ENCODE peak calls at places on chromosomes 7 and 10, in nine cellular contexts. One of them, this sample, is unnamed.

GRCh38 chr10:76113952-76114351 is 682.5 kb downstream of the LRMDA start:
- DNase-seq in colonic mucosa: no peak
- DNase-seq in HCT116: no peak
- DNase-seq in IMR-90: no peak
- DNase-seq in HepG2: peak; percentile 23
- DNase-seq in thoracic aorta: no peak
- DNase-seq in dorsolateral prefrontal cortex: no peak
- DNase-seq in CD8-positive, alpha-beta T cell: no peak
- DNase-seq in GM12878: no peak
- DNase-seq in this sample: no peak

GRCh38 chr10:49178489-49179471 is 9.4 kb downstream of the TMEM273 start:
- DNase-seq in HCT116: no peak
- DNase-seq in GM12878: no peak
- DNase-seq in colonic mucosa: no peak
- DNase-seq in dorsolateral prefrontal cortex: no peak
- DNase-seq in CD8-positive, alpha-beta T cell: no peak
- DNase-seq in thoracic aorta: no peak
- DNase-seq in IMR-90: no peak
- DNase-seq in HepG2: no peak
- DNase-seq in this sample: no peak

GRCh38 chr7:47635091-47636090 is 53.5 kb upstream of the TNS3 start:
- DNase-seq in colonic mucosa: peak; percentile 62
- DNase-seq in IMR-90: no peak
- DNase-seq in HepG2: peak; percentile 57
- DNase-seq in HCT116: no peak
- DNase-seq in dorsolateral prefrontal cortex: no peak
- DNase-seq in thoracic aorta: no peak
- DNase-seq in CD8-positive, alpha-beta T cell: no peak
- DNase-seq in GM12878: no peak
- DNase-seq in this sample: no peak

GRCh38 chr10:29621161-29621560 is 13.6 kb downstream of the SVIL start:
- DNase-seq in GM12878: no peak
- DNase-seq in CD8-positive, alpha-beta T cell: no peak
- DNase-seq in HCT116: no peak
- DNase-seq in HepG2: peak; percentile 47
- DNase-seq in colonic mucosa: no peak
- DNase-seq in thoracic aorta: no peak
- DNase-seq in dorsolateral prefrontal cortex: no peak
- DNase-seq in IMR-90: peak; percentile 19
- DNase-seq in this sample: no peak

GRCh38 chr10:29612657-29613056 is 22.1 kb downstream of the SVIL start:
- DNase-seq in CD8-positive, alpha-beta T cell: no peak
- DNase-seq in dorsolateral prefrontal cortex: no peak
- DNase-seq in thoracic aorta: no peak
- DNase-seq in IMR-90: no peak
- DNase-seq in colonic mucosa: no peak
- DNase-seq in HepG2: no peak
- DNase-seq in GM12878: no peak
- DNase-seq in HCT116: no peak
- DNase-seq in this sample: no peak

GRCh38 chr7:130611206-130611605 is 57.3 kb downstream of the COPG2 start:
- DNase-seq in GM12878: no peak
- DNase-seq in IMR-90: no peak
- DNase-seq in HepG2: no peak
- DNase-seq in colonic mucosa: no peak
- DNase-seq in dorsolateral prefrontal cortex: no peak
- DNase-seq in thoracic aorta: no peak
- DNase-seq in CD8-positive, alpha-beta T cell: no peak
- DNase-seq in HCT116: no peak
- DNase-seq in this sample: no peak

GRCh38 chr10:79018591-79019011 is 50.2 kb upstream of the ZMIZ1 start:
- DNase-seq in GM12878: no peak
- DNase-seq in dorsolateral prefrontal cortex: no peak
- DNase-seq in colonic mucosa: no peak
- DNase-seq in HepG2: no peak
- DNase-seq in IMR-90: peak; percentile 28
- DNase-seq in HCT116: no peak
- DNase-seq in CD8-positive, alpha-beta T cell: no peak
- DNase-seq in thoracic aorta: no peak
- DNase-seq in this sample: no peak

GRCh38 chr10:1683649-1684048 is 53.7 kb downstream of the ADARB2 start:
- DNase-seq in colonic mucosa: no peak
- DNase-seq in dorsolateral prefrontal cortex: no peak
- DNase-seq in thoracic aorta: no peak
- DNase-seq in HepG2: no peak
- DNase-seq in CD8-positive, alpha-beta T cell: no peak
- DNase-seq in GM12878: no peak
- DNase-seq in IMR-90: no peak
- DNase-seq in HCT116: no peak
- DNase-seq in this sample: no peak

GRCh38 chr7:95669513-95669912 is 73.2 kb upstream of the PDK4 start:
- DNase-seq in CD8-positive, alpha-beta T cell: no peak
- DNase-seq in GM12878: no peak
- DNase-seq in colonic mucosa: no peak
- DNase-seq in HCT116: no peak
- DNase-seq in HepG2: no peak
- DNase-seq in IMR-90: no peak
- DNase-seq in thoracic aorta: no peak
- DNase-seq in dorsolateral prefrontal cortex: no peak
- DNase-seq in this sample: no peak

GRCh38 chr7:81645435-81645834 is 124.4 kb downstream of the HGF start:
- DNase-seq in HCT116: no peak
- DNase-seq in IMR-90: no peak
- DNase-seq in HepG2: no peak
- DNase-seq in thoracic aorta: no peak
- DNase-seq in CD8-positive, alpha-beta T cell: no peak
- DNase-seq in dorsolateral prefrontal cortex: no peak
- DNase-seq in colonic mucosa: no peak
- DNase-seq in GM12878: no peak
- DNase-seq in this sample: no peak

GRCh38 chr7:152850420-152850819 is 90.9 kb downstream of the ACTR3B start:
- DNase-seq in thoracic aorta: no peak
- DNase-seq in HCT116: no peak
- DNase-seq in HepG2: no peak
- DNase-seq in CD8-positive, alpha-beta T cell: no peak
- DNase-seq in GM12878: no peak
- DNase-seq in colonic mucosa: no peak
- DNase-seq in dorsolateral prefrontal cortex: no peak
- DNase-seq in IMR-90: no peak
- DNase-seq in this sample: no peak

GRCh38 chr10:122151121-122151694 is 119.9 kb upstream of the BTBD16 start:
- DNase-seq in IMR-90: no peak
- DNase-seq in CD8-positive, alpha-beta T cell: no peak
- DNase-seq in colonic mucosa: no peak
- DNase-seq in GM12878: no peak
- DNase-seq in HCT116: no peak
- DNase-seq in HepG2: no peak
- DNase-seq in thoracic aorta: no peak
- DNase-seq in dorsolateral prefrontal cortex: no peak
- DNase-seq in this sample: no peak

GRCh38 chr7:32200593-32200992 is 130.4 kb upstream of the PDE1C start:
- DNase-seq in GM12878: no peak
- DNase-seq in CD8-positive, alpha-beta T cell: no peak
- DNase-seq in IMR-90: no peak
- DNase-seq in HCT116: no peak
- DNase-seq in thoracic aorta: no peak
- DNase-seq in colonic mucosa: no peak
- DNase-seq in dorsolateral prefrontal cortex: no peak
- DNase-seq in HepG2: no peak
- DNase-seq in this sample: no peak

GRCh38 chr10:85741626-85742300 is 624.8 kb downstream of the GRID1 start:
- DNase-seq in GM12878: peak; percentile 8
- DNase-seq in IMR-90: no peak
- DNase-seq in HCT116: no peak
- DNase-seq in colonic mucosa: no peak
- DNase-seq in HepG2: no peak
- DNase-seq in thoracic aorta: no peak
- DNase-seq in dorsolateral prefrontal cortex: no peak
- DNase-seq in CD8-positive, alpha-beta T cell: no peak
- DNase-seq in this sample: no peak

GRCh38 chr10:132889091-132889490 is 53.3 kb downstream of the CFAP46 start:
- DNase-seq in thoracic aorta: no peak
- DNase-seq in GM12878: no peak
- DNase-seq in colonic mucosa: no peak
- DNase-seq in IMR-90: peak; percentile 10
- DNase-seq in dorsolateral prefrontal cortex: peak; percentile 5
- DNase-seq in HepG2: no peak
- DNase-seq in CD8-positive, alpha-beta T cell: peak; percentile 0
- DNase-seq in HCT116: no peak
- DNase-seq in this sample: no peak

GRCh38 chr10:122703483-122704448 is 4.1 kb upstream of the C10orf120 start:
- DNase-seq in dorsolateral prefrontal cortex: peak; percentile 81
- DNase-seq in HepG2: peak; percentile 41
- DNase-seq in IMR-90: peak; percentile 35
- DNase-seq in colonic mucosa: peak; percentile 66
- DNase-seq in HCT116: peak; percentile 47
- DNase-seq in CD8-positive, alpha-beta T cell: peak; percentile 45
- DNase-seq in thoracic aorta: no peak
- DNase-seq in GM12878: no peak
- DNase-seq in this sample: peak; percentile 25

GRCh38 chr10:124221356-124222297 is 128.2 kb upstream of the CHST15 start:
- DNase-seq in HCT116: no peak
- DNase-seq in HepG2: no peak
- DNase-seq in colonic mucosa: no peak
- DNase-seq in IMR-90: no peak
- DNase-seq in dorsolateral prefrontal cortex: no peak
- DNase-seq in thoracic aorta: no peak
- DNase-seq in CD8-positive, alpha-beta T cell: no peak
- DNase-seq in GM12878: peak; percentile 83
- DNase-seq in this sample: peak; percentile 64

DNA sequence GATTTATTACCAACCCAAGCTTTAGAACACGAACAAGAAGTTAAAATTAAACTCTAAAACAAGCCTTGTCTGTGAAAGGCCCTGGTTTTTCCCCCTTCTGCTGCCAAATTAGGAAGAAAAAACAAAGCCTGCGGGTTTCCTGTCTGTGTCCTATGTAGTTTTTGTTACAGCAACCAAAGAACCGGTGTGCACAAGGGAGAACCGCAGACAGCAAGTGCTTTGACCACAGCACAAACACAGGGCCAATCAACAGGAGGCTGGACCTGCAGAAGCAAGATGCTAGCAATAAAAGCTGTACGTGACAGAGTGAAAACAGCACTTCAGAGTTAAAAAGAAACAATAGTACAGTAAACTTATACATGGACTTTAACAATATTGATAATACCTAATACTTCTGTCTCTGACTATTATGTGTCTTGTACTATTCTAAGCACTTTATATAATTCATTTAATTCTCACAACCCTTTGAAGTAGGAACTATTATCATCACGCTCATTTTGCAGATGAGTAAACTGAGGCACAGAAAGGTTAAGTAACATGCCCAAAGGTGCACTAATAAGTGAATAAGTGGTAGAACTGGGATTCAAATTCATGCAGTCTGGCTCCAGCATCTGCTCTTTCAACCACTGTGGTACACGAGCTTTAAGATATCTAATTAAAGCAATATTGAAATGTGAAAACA is 66.0 kb downstream of the STK17A start:
- DNase-seq in thoracic aorta: no peak
- DNase-seq in HCT116: no peak
- DNase-seq in GM12878: peak; percentile 97
- DNase-seq in IMR-90: peak; percentile 85
- DNase-seq in CD8-positive, alpha-beta T cell: peak; percentile 74
- DNase-seq in colonic mucosa: peak; percentile 48
- DNase-seq in dorsolateral prefrontal cortex: no peak
- DNase-seq in HepG2: no peak
- DNase-seq in this sample: peak; percentile 84
- H3K4me3 ChIP-seq in thoracic aorta: peak overlapping the region; percentile 61
- H3K4me3 ChIP-seq in HCT116: no peak overlapping the region
- H3K4me3 ChIP-seq in GM12878: peak overlapping the region; percentile 37
- H3K4me3 ChIP-seq in IMR-90: no peak overlapping the region
- H3K4me3 ChIP-seq in CD8-positive, alpha-beta T cell: peak overlapping the region; percentile 42
- H3K4me3 ChIP-seq in colonic mucosa: no peak overlapping the region
- H3K4me3 ChIP-seq in dorsolateral prefrontal cortex: no peak overlapping the region
- H3K4me3 ChIP-seq in HepG2: no peak overlapping the region
- H3K4me3 ChIP-seq in this sample: peak overlapping the region; percentile 40

GRCh38 chr10:70494966-70495365 is 16.4 kb downstream of the PALD1 start:
- DNase-seq in GM12878: no peak
- DNase-seq in dorsolateral prefrontal cortex: no peak
- DNase-seq in colonic mucosa: no peak
- DNase-seq in HepG2: no peak
- DNase-seq in HCT116: no peak
- DNase-seq in thoracic aorta: no peak
- DNase-seq in IMR-90: no peak
- DNase-seq in CD8-positive, alpha-beta T cell: no peak
- DNase-seq in this sample: no peak
- H3K27me3 ChIP-seq in GM12878: no peaks in the 10 kb centered on the region
- H3K27me3 ChIP-seq in dorsolateral prefrontal cortex: no peaks in the 10 kb centered on the region
- H3K27me3 ChIP-seq in colonic mucosa: no peaks in the 10 kb centered on the region
- H3K27me3 ChIP-seq in HepG2: peaks cover 5% of the 10 kb centered on the region
- H3K27me3 ChIP-seq in HCT116: no peaks in the 10 kb centered on the region
- H3K27me3 ChIP-seq in thoracic aorta: no peaks in the 10 kb centered on the region
- H3K27me3 ChIP-seq in IMR-90: peaks cover 25% of the 10 kb centered on the region
- H3K27me3 ChIP-seq in CD8-positive, alpha-beta T cell: no peaks in the 10 kb centered on the region
- H3K27me3 ChIP-seq in this sample: no peaks in the 10 kb centered on the region

GRCh38 chr10:16521311-16522016 is at the start of gene C1QL3:
- DNase-seq in HepG2: no peak
- DNase-seq in CD8-positive, alpha-beta T cell: no peak
- DNase-seq in IMR-90: peak; percentile 21
- DNase-seq in HCT116: no peak
- DNase-seq in colonic mucosa: no peak
- DNase-seq in GM12878: no peak
- DNase-seq in dorsolateral prefrontal cortex: peak; percentile 74
- DNase-seq in thoracic aorta: no peak
- DNase-seq in this sample: peak; percentile 35

GRCh38 chr10:16519908-16520861 is 1.5 kb downstream of the C1QL3 start:
- DNase-seq in dorsolateral prefrontal cortex: no peak
- DNase-seq in HepG2: no peak
- DNase-seq in GM12878: no peak
- DNase-seq in CD8-positive, alpha-beta T cell: no peak
- DNase-seq in HCT116: no peak
- DNase-seq in IMR-90: no peak
- DNase-seq in colonic mucosa: no peak
- DNase-seq in thoracic aorta: no peak
- DNase-seq in this sample: peak; percentile 34

GRCh38 chr10:16518822-16519221 is 2.9 kb downstream of the C1QL3 start:
- DNase-seq in CD8-positive, alpha-beta T cell: no peak
- DNase-seq in GM12878: no peak
- DNase-seq in colonic mucosa: no peak
- DNase-seq in HepG2: no peak
- DNase-seq in dorsolateral prefrontal cortex: no peak
- DNase-seq in thoracic aorta: no peak
- DNase-seq in IMR-90: no peak
- DNase-seq in HCT116: no peak
- DNase-seq in this sample: no peak

GRCh38 chr10:16519250-16519907 is 2.3 kb downstream of the C1QL3 start:
- DNase-seq in dorsolateral prefrontal cortex: no peak
- DNase-seq in thoracic aorta: no peak
- DNase-seq in IMR-90: no peak
- DNase-seq in HepG2: no peak
- DNase-seq in colonic mucosa: no peak
- DNase-seq in GM12878: no peak
- DNase-seq in CD8-positive, alpha-beta T cell: no peak
- DNase-seq in HCT116: no peak
- DNase-seq in this sample: peak; percentile 25

GRCh38 chr10:16520900-16521299 is 779 bp downstream of the C1QL3 start:
- DNase-seq in colonic mucosa: no peak
- DNase-seq in HepG2: no peak
- DNase-seq in dorsolateral prefrontal cortex: no peak
- DNase-seq in CD8-positive, alpha-beta T cell: no peak
- DNase-seq in thoracic aorta: no peak
- DNase-seq in GM12878: no peak
- DNase-seq in HCT116: no peak
- DNase-seq in IMR-90: peak; percentile 12
- DNase-seq in this sample: peak; percentile 63
- TF ChIP-seq CTCF in colonic mucosa: no peak
- TF ChIP-seq CTCF in HepG2: peak; percentile 48
- TF ChIP-seq CTCF in dorsolateral prefrontal cortex: no peak
- TF ChIP-seq CTCF in CD8-positive, alpha-beta T cell: no peak
- TF ChIP-seq CTCF in thoracic aorta: no peak
- TF ChIP-seq CTCF in GM12878: peak; percentile 42
- TF ChIP-seq CTCF in HCT116: no peak
- TF ChIP-seq CTCF in IMR-90: peak; percentile 11
- TF ChIP-seq CTCF in this sample: peak; percentile 59

GRCh38 chr7:35257251-35258124 is 3.6 kb upstream of the TBX20 start:
- DNase-seq in dorsolateral prefrontal cortex: no peak
- DNase-seq in HepG2: no peak
- DNase-seq in GM12878: no peak
- DNase-seq in CD8-positive, alpha-beta T cell: no peak
- DNase-seq in IMR-90: no peak
- DNase-seq in thoracic aorta: no peak
- DNase-seq in HCT116: no peak
- DNase-seq in colonic mucosa: no peak
- DNase-seq in this sample: no peak
- H3K4me3 ChIP-seq in dorsolateral prefrontal cortex: no peak overlapping the region
- H3K4me3 ChIP-seq in HepG2: no peak overlapping the region
- H3K4me3 ChIP-seq in GM12878: no peak overlapping the region
- H3K4me3 ChIP-seq in CD8-positive, alpha-beta T cell: no peak overlapping the region
- H3K4me3 ChIP-seq in IMR-90: no peak overlapping the region
- H3K4me3 ChIP-seq in thoracic aorta: peak overlapping the region; percentile 17
- H3K4me3 ChIP-seq in HCT116: no peak overlapping the region
- H3K4me3 ChIP-seq in colonic mucosa: no peak overlapping the region
- H3K4me3 ChIP-seq in this sample: no peak overlapping the region